ENCODE peak calls at places on chromosomes 12 and 14, in eight cellular contexts. One of them, this sample, is unnamed.

GRCh38 chr12:43332977-43333649 is 218.9 kb downstream of the ADAMTS20 start:
- DNase-seq in ovary: no peak
- DNase-seq in stomach: no peak
- DNase-seq in upper lobe of left lung: no peak
- DNase-seq in A549: no peak
- DNase-seq in sigmoid colon: no peak
- DNase-seq in esophagus muscularis mucosa: no peak
- DNase-seq in transverse colon: no peak
- DNase-seq in this sample: no peak

GRCh38 chr14:91059576-91060471 is 617 bp downstream of the RPS6KA5 start:
- DNase-seq in esophagus muscularis mucosa: no peak
- DNase-seq in transverse colon: peak
- DNase-seq in stomach: peak
- DNase-seq in sigmoid colon: peak
- DNase-seq in ovary: peak
- DNase-seq in A549: peak
- DNase-seq in upper lobe of left lung: peak
- DNase-seq in this sample: peak

GRCh38 chr12:55955800-55956508 is 9.9 kb downstream of the PMEL start:
- DNase-seq in esophagus muscularis mucosa: no peak
- DNase-seq in ovary: no peak
- DNase-seq in A549: peak
- DNase-seq in stomach: peak
- DNase-seq in sigmoid colon: no peak
- DNase-seq in transverse colon: peak
- DNase-seq in upper lobe of left lung: no peak
- DNase-seq in this sample: no peak

GRCh38 chr12:58566599-58566998 is 353.7 kb downstream of the LRIG3 start:
- DNase-seq in stomach: no peak
- DNase-seq in upper lobe of left lung: no peak
- DNase-seq in transverse colon: no peak
- DNase-seq in sigmoid colon: no peak
- DNase-seq in esophagus muscularis mucosa: no peak
- DNase-seq in A549: no peak
- DNase-seq in ovary: no peak
- DNase-seq in this sample: no peak

GRCh38 chr14:75010472-75010871 is 7.8 kb downstream of the EIF2B2 start:
- DNase-seq in upper lobe of left lung: no peak
- DNase-seq in stomach: no peak
- DNase-seq in transverse colon: no peak
- DNase-seq in A549: no peak
- DNase-seq in ovary: no peak
- DNase-seq in esophagus muscularis mucosa: no peak
- DNase-seq in sigmoid colon: no peak
- DNase-seq in this sample: no peak

GRCh38 chr12:103855896-103856657 is 15.0 kb upstream of the NT5DC3 start:
- DNase-seq in ovary: no peak
- DNase-seq in sigmoid colon: no peak
- DNase-seq in transverse colon: no peak
- DNase-seq in stomach: no peak
- DNase-seq in upper lobe of left lung: no peak
- DNase-seq in esophagus muscularis mucosa: no peak
- DNase-seq in A549: no peak
- DNase-seq in this sample: no peak

GRCh38 chr12:65740506-65740872 is 83.8 kb upstream of the HMGA2 start:
- DNase-seq in A549: no peak
- DNase-seq in upper lobe of left lung: no peak
- DNase-seq in sigmoid colon: no peak
- DNase-seq in esophagus muscularis mucosa: no peak
- DNase-seq in stomach: no peak
- DNase-seq in ovary: no peak
- DNase-seq in transverse colon: no peak
- DNase-seq in this sample: no peak

GRCh38 chr14:68495101-68495637 is 297.7 kb downstream of the ZFP36L1 start:
- DNase-seq in stomach: no peak
- DNase-seq in A549: no peak
- DNase-seq in transverse colon: no peak
- DNase-seq in sigmoid colon: no peak
- DNase-seq in upper lobe of left lung: no peak
- DNase-seq in esophagus muscularis mucosa: no peak
- DNase-seq in ovary: no peak
- DNase-seq in this sample: no peak

GRCh38 chr12:24931666-24932405 is 17.1 kb downstream of the BCAT1 start:
- DNase-seq in sigmoid colon: no peak
- DNase-seq in transverse colon: no peak
- DNase-seq in A549: no peak
- DNase-seq in esophagus muscularis mucosa: peak
- DNase-seq in stomach: no peak
- DNase-seq in upper lobe of left lung: no peak
- DNase-seq in ovary: no peak
- DNase-seq in this sample: no peak

GRCh38 chr14:56340921-56341320 is 222.7 kb downstream of the PELI2 start:
- DNase-seq in ovary: no peak
- DNase-seq in upper lobe of left lung: no peak
- DNase-seq in stomach: no peak
- DNase-seq in esophagus muscularis mucosa: no peak
- DNase-seq in A549: no peak
- DNase-seq in transverse colon: no peak
- DNase-seq in sigmoid colon: no peak
- DNase-seq in this sample: no peak

GRCh38 chr12:108582981-108583770 is 14.7 kb downstream of the TMEM119 start:
- DNase-seq in esophagus muscularis mucosa: no peak
- DNase-seq in A549: no peak
- DNase-seq in stomach: no peak
- DNase-seq in sigmoid colon: no peak
- DNase-seq in upper lobe of left lung: no peak
- DNase-seq in transverse colon: no peak
- DNase-seq in ovary: no peak
- DNase-seq in this sample: no peak

GRCh38 chr12:49942921-49943662 is 7.4 kb upstream of the AQP2 start:
- DNase-seq in A549: no peak
- DNase-seq in sigmoid colon: no peak
- DNase-seq in upper lobe of left lung: no peak
- DNase-seq in stomach: peak
- DNase-seq in esophagus muscularis mucosa: no peak
- DNase-seq in transverse colon: peak
- DNase-seq in ovary: no peak
- DNase-seq in this sample: no peak

GRCh38 chr12:131280426-131280825 is 326.7 kb downstream of the ADGRD1 start:
- DNase-seq in ovary: peak
- DNase-seq in upper lobe of left lung: no peak
- DNase-seq in stomach: peak
- DNase-seq in sigmoid colon: peak
- DNase-seq in esophagus muscularis mucosa: no peak
- DNase-seq in A549: no peak
- DNase-seq in transverse colon: no peak
- DNase-seq in this sample: peak

GRCh38 chr14:58166005-58166983 is 14.3 kb upstream of the ARMH4 start:
- DNase-seq in A549: peak
- DNase-seq in ovary: peak
- DNase-seq in sigmoid colon: peak
- DNase-seq in stomach: peak
- DNase-seq in transverse colon: peak
- DNase-seq in upper lobe of left lung: no peak
- DNase-seq in esophagus muscularis mucosa: peak
- DNase-seq in this sample: peak

GRCh38 chr12:27984275-27984674 is 11.7 kb upstream of the PTHLH start:
- DNase-seq in ovary: no peak
- DNase-seq in esophagus muscularis mucosa: no peak
- DNase-seq in transverse colon: no peak
- DNase-seq in upper lobe of left lung: no peak
- DNase-seq in sigmoid colon: no peak
- DNase-seq in A549: peak
- DNase-seq in stomach: no peak
- DNase-seq in this sample: no peak

GRCh38 chr14:34347683-34348082 is 114.4 kb downstream of the SPTSSA start:
- DNase-seq in stomach: no peak
- DNase-seq in upper lobe of left lung: no peak
- DNase-seq in sigmoid colon: no peak
- DNase-seq in transverse colon: no peak
- DNase-seq in ovary: no peak
- DNase-seq in esophagus muscularis mucosa: no peak
- DNase-seq in A549: no peak
- DNase-seq in this sample: no peak

GRCh38 chr12:123064885-123065619 is 84.6 kb downstream of the ARL6IP4 start:
- DNase-seq in stomach: no peak
- DNase-seq in upper lobe of left lung: peak
- DNase-seq in sigmoid colon: no peak
- DNase-seq in esophagus muscularis mucosa: no peak
- DNase-seq in transverse colon: no peak
- DNase-seq in ovary: peak
- DNase-seq in A549: no peak
- DNase-seq in this sample: peak

GRCh38 chr12:81626406-81626805 is 132.7 kb downstream of the PPFIA2 start:
- DNase-seq in transverse colon: no peak
- DNase-seq in esophagus muscularis mucosa: no peak
- DNase-seq in A549: no peak
- DNase-seq in upper lobe of left lung: no peak
- DNase-seq in sigmoid colon: no peak
- DNase-seq in ovary: no peak
- DNase-seq in stomach: no peak
- DNase-seq in this sample: no peak

GRCh38 chr14:49294736-49295135 is 291.4 kb downstream of the RPS29 start:
- DNase-seq in transverse colon: no peak
- DNase-seq in upper lobe of left lung: no peak
- DNase-seq in esophagus muscularis mucosa: no peak
- DNase-seq in ovary: no peak
- DNase-seq in stomach: no peak
- DNase-seq in sigmoid colon: no peak
- DNase-seq in A549: no peak
- DNase-seq in this sample: no peak

GRCh38 chr12:63276537-63277365 is 125.8 kb upstream of the AVPR1A start:
- DNase-seq in A549: no peak
- DNase-seq in upper lobe of left lung: no peak
- DNase-seq in transverse colon: no peak
- DNase-seq in esophagus muscularis mucosa: no peak
- DNase-seq in sigmoid colon: no peak
- DNase-seq in stomach: peak
- DNase-seq in ovary: no peak
- DNase-seq in this sample: no peak

GRCh38 chr12:14664434-14665023 is 31.9 kb downstream of the GUCY2C start:
- DNase-seq in A549: peak
- DNase-seq in transverse colon: peak
- DNase-seq in ovary: no peak
- DNase-seq in esophagus muscularis mucosa: no peak
- DNase-seq in sigmoid colon: no peak
- DNase-seq in stomach: peak
- DNase-seq in upper lobe of left lung: no peak
- DNase-seq in this sample: no peak

DNA sequence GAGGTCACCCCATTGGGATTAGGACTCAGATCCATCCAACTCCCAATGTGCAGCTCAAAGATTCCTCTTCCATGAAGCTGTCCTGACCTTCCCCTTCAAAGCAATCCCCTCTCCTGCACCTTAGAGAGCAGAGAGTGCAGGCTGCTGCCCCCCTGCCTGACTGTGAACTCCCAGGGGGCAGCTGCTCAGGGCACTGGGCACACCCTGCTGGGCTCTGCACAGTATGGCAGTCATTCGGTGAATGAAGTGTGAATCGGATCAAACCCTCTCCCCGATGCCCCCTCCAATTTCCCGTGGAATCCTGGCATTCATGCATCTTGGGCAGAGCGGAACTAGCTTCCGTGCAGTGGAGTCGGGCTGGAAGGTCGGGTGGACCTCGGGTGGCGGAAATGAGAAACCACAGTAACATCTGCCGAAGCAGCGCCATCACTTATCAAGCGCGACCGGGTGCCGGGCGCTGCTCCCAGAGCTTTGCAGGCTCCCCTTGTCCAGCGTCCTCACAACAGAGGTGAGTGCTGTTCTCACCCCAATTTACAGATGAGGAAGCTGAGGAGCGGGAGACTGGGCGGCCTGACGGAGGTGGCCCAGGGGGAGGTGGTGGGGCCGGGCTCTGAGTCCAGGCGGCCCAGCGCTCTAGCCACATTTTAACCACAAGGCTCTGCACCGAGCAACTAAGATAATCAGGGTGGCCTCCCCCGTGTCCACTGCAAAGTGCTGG is 14.7 kb downstream of the GALNT9 start:
- DNase-seq in stomach: no peak
- DNase-seq in ovary: no peak
- DNase-seq in transverse colon: no peak
- DNase-seq in upper lobe of left lung: peak
- DNase-seq in A549: no peak
- DNase-seq in esophagus muscularis mucosa: no peak
- DNase-seq in sigmoid colon: peak
- DNase-seq in this sample: no peak
- TF ChIP-seq CTCF in stomach: no peak
- TF ChIP-seq CTCF in ovary: no peak
- TF ChIP-seq CTCF in transverse colon: no peak
- TF ChIP-seq CTCF in upper lobe of left lung: no peak
- TF ChIP-seq CTCF in A549: no peak
- TF ChIP-seq CTCF in esophagus muscularis mucosa: no peak
- TF ChIP-seq CTCF in sigmoid colon: no peak
- TF ChIP-seq CTCF in this sample: no peak

DNA sequence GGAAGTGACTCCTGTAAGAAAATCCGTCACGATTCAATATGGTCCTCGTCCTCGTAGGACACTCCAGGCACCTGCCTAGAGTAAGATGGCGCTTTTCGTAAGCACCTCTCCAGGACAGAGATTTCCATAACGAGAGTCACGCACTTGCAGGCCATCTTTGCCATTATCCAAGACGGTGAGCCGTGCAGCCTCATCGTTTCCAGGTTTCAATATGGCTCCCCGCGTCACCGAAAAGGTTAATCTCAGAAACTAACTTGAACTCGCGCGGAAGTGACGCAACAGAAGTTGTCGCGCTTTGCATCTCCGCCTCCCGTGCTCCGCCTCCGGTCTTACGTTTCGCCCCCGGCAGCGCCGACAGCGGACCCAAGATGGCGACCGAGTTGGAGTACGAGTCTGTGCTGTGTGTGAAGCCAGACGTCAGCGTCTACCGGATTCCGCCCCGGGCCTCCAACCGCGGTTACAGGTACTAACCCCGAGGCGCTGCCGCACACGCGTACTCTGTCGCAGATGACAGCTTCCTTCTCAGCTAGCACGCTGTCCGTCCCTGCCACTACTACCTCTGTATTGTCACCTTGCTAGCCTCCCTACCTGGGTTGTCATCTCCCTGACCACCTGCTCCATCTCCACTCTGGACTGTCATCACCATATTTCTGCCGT is at the start of gene NECAP1:
- DNase-seq in transverse colon: peak
- DNase-seq in A549: peak
- DNase-seq in upper lobe of left lung: peak
- DNase-seq in sigmoid colon: peak
- DNase-seq in esophagus muscularis mucosa: peak
- DNase-seq in ovary: peak
- DNase-seq in stomach: peak
- DNase-seq in this sample: peak
- TF ChIP-seq POLR2A in transverse colon: peak
- TF ChIP-seq POLR2A in A549: peak
- TF ChIP-seq POLR2A in upper lobe of left lung: peak
- TF ChIP-seq POLR2A in sigmoid colon: peak
- TF ChIP-seq POLR2A in esophagus muscularis mucosa: no peak
- TF ChIP-seq POLR2A in ovary: peak
- TF ChIP-seq POLR2A in stomach: peak
- TF ChIP-seq POLR2A in this sample: no peak

GRCh38 chr12:100963381-100963780 is 168.8 kb downstream of the ANO4 start:
- DNase-seq in transverse colon: no peak
- DNase-seq in sigmoid colon: no peak
- DNase-seq in stomach: no peak
- DNase-seq in A549: no peak
- DNase-seq in esophagus muscularis mucosa: no peak
- DNase-seq in upper lobe of left lung: no peak
- DNase-seq in ovary: peak
- DNase-seq in this sample: no peak
- TF ChIP-seq EP300 in transverse colon: no peak
- TF ChIP-seq EP300 in sigmoid colon: no peak
- TF ChIP-seq EP300 in stomach: no peak
- TF ChIP-seq EP300 in A549: no peak
- TF ChIP-seq EP300 in esophagus muscularis mucosa: no peak
- TF ChIP-seq EP300 in upper lobe of left lung: no peak
- TF ChIP-seq EP300 in ovary: no peak
- TF ChIP-seq EP300 in this sample: no peak

GRCh38 chr12:47408171-47408871 is 297.5 kb downstream of the RPAP3 start:
- DNase-seq in upper lobe of left lung: no peak
- DNase-seq in stomach: no peak
- DNase-seq in sigmoid colon: no peak
- DNase-seq in ovary: no peak
- DNase-seq in esophagus muscularis mucosa: no peak
- DNase-seq in transverse colon: peak
- DNase-seq in A549: peak
- DNase-seq in this sample: no peak
- TF ChIP-seq CTCF in upper lobe of left lung: peak
- TF ChIP-seq CTCF in stomach: no peak
- TF ChIP-seq CTCF in sigmoid colon: no peak
- TF ChIP-seq CTCF in ovary: no peak
- TF ChIP-seq CTCF in esophagus muscularis mucosa: no peak
- TF ChIP-seq CTCF in transverse colon: no peak
- TF ChIP-seq CTCF in A549: peak
- TF ChIP-seq CTCF in this sample: peak

This sample was measured in suprapubic skin.